ENCODE peak calls at places on chromosomes 12 and 14, in five cellular contexts. Y is foreskin fibroblast, W is IMR-90, D is fibroblast of lung, J is psoas muscle. H is an unnamed sample.

GRCh38 chr14:23175823-23176222 is 7.6 kb downstream of the SLC7A8 start:
- DNase-seq in Y (peak; percentile 72), W (peak; percentile 20), D (peak; percentile 36), J (no peak), H (no peak)

GRCh38 chr12:15757553-15758255 is 31.5 kb downstream of the EPS8 start:
- DNase-seq in Y (peak; percentile 94), W (peak; percentile 92), D (peak; percentile 77), J (no peak), H (peak; percentile 89)

GRCh38 chr12:168201-168600 is 45.8 kb downstream of the SLC6A12 start:
- DNase-seq in Y (no peak), W (no peak), D (no peak), J (no peak), H (no peak)

GRCh38 chr14:54815531-54815930 is 87.1 kb downstream of the GCH1 start:
- DNase-seq in Y (no peak), W (no peak), D (no peak), J (no peak), H (no peak)

GRCh38 chr12:126384029-126384564 is 1318.9 kb downstream of the AACS start:
- DNase-seq in Y (no peak), W (no peak), D (no peak), J (no peak), H (no peak)

GRCh38 chr12:8482446-8483080 is 26.8 kb downstream of the CLEC6A start:
- DNase-seq in Y (no peak), W (no peak), D (no peak), J (no peak), H (no peak)

GRCh38 chr12:117513353-117513752 is 151.9 kb upstream of the NOS1 start:
- DNase-seq in Y (no peak), W (no peak), D (no peak), J (no peak), H (no peak)

GRCh38 chr12:5227722-5228274 is 184.1 kb downstream of the KCNA5 start:
- DNase-seq in Y (no peak), W (no peak), D (no peak), J (no peak), H (no peak)

GRCh38 chr14:53893374-53893773 is 63.3 kb downstream of the BMP4 start:
- DNase-seq in Y (no peak), W (no peak), D (no peak), J (no peak), H (no peak)

GRCh38 chr12:68482660-68483059 is 128.0 kb upstream of the RAP1B start:
- DNase-seq in Y (peak; percentile 24), W (no peak), D (no peak), J (no peak), H (no peak)

GRCh38 chr12:20624718-20625117 is 70.4 kb upstream of the SLCO1C1 start:
- DNase-seq in Y (peak; percentile 44), W (peak; percentile 30), D (peak; percentile 49), J (no peak), H (no peak)

GRCh38 chr12:19107750-19108149 is 21.8 kb upstream of the PLEKHA5 start:
- DNase-seq in Y (no peak), W (no peak), D (no peak), J (no peak), H (no peak)

GRCh38 chr14:65732112-65732511 is 319.6 kb downstream of the FUT8 start:
- DNase-seq in Y (no peak), W (no peak), D (no peak), J (no peak), H (no peak)

GRCh38 chr12:47820631-47821345 is 1.1 kb upstream of the HDAC7 start:
- DNase-seq in Y (peak; percentile 98), W (peak; percentile 95), D (peak; percentile 95), J (peak; percentile 91), H (peak; percentile 94)

GRCh38 chr12:23964812-23965211 is 15.3 kb upstream of the SOX5 start:
- DNase-seq in Y (no peak), W (no peak), D (no peak), J (no peak), H (no peak)

GRCh38 chr14:68636597-68636996 is 156.3 kb downstream of the ZFP36L1 start:
- DNase-seq in Y (no peak), W (no peak), D (no peak), J (no peak), H (no peak)

GRCh38 chr14:101790232-101790631 is 28.7 kb downstream of the PPP2R5C start:
- DNase-seq in Y (no peak), W (no peak), D (no peak), J (no peak), H (no peak)

GRCh38 chr12:75632452-75632851 is 121.0 kb upstream of the KRR1 start:
- DNase-seq in Y (no peak), W (no peak), D (peak; percentile 41), J (no peak), H (no peak)

GRCh38 chr14:105335735-105336476 is 21.4 kb downstream of the PACS2 start:
- DNase-seq in Y (no peak), W (no peak), D (no peak), J (peak; percentile 85), H (no peak)

GRCh38 chr12:26121841-26122680 is 2.8 kb downstream of the BHLHE41 start:
- DNase-seq in Y (peak; percentile 64), W (peak; percentile 34), D (no peak), J (peak; percentile 66), H (no peak)

GRCh38 chr12:122022393-122023338 is 982 bp downstream of the BCL7A start:
- DNase-seq in Y (peak; percentile 56), W (no peak), D (no peak), J (peak; percentile 67), H (no peak)

GRCh38 chr14:68263563-68264350 is 444.2 kb downstream of the RAD51B start:
- DNase-seq in Y (peak; percentile 77), W (peak; percentile 53), D (peak; percentile 80), J (no peak), H (no peak)

GRCh38 chr14:96135285-96135684 is 69.4 kb upstream of the BDKRB2 start:
- DNase-seq in Y (no peak), W (no peak), D (no peak), J (no peak), H (no peak)

GRCh38 chr14:55707365-55707804 is 127.4 kb downstream of the KTN1 start:
- DNase-seq in Y (peak; percentile 70), W (peak; percentile 76), D (peak; percentile 76), J (no peak), H (peak; percentile 16)

GRCh38 chr14:65070710-65071033 is 31.6 kb downstream of the MAX start:
- DNase-seq in Y (no peak), W (peak; percentile 7), D (no peak), J (no peak), H (no peak)

GRCh38 chr12:30753761-30754382 is 879 bp downstream of the CAPRIN2 start:
- DNase-seq in Y (peak; percentile 34), W (peak; percentile 32), D (peak; percentile 43), J (no peak), H (no peak)

GRCh38 chr12:117091758-117092510 is 7.3 kb downstream of the TESC start:
- DNase-seq in Y (no peak), W (no peak), D (no peak), J (no peak), H (no peak)

GRCh38 chr12:32151081-32151480 is 44.4 kb downstream of the BICD1 start:
- DNase-seq in Y (no peak), W (no peak), D (no peak), J (no peak), H (no peak)

GRCh38 chr14:74510955-74511354 is 17.4 kb downstream of the ISCA2 start:
- DNase-seq in Y (peak; percentile 94), W (peak; percentile 81), D (peak; percentile 73), J (peak; percentile 30), H (peak; percentile 65)

DNA sequence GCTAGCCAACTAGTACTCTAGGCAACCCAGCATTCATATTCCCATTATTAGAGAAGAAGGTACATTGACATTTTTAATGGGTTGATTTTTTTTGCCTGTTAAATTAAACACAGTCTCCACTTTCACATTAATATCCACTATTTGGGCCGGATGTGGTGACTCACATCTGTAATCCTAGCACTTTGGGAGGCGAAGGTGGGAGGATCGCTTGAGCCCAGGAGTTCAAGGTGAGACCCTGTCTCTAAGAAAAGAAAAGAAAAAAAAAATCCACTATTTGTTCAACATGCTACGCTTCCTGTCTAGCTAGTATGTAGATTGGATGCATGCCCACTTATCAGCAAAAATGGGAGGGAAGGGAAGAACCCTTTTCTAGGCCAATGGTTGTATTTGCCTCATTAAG is 7.1 kb upstream of the CRADD start:
- DNase-seq in Y (no peak), W (no peak), D (no peak), J (no peak), H (no peak)
- H3K4me3 ChIP-seq in Y (no peak overlapping the region), W (no peak overlapping the region), D (no peak overlapping the region), J (no peak overlapping the region), H (no peak overlapping the region)

DNA sequence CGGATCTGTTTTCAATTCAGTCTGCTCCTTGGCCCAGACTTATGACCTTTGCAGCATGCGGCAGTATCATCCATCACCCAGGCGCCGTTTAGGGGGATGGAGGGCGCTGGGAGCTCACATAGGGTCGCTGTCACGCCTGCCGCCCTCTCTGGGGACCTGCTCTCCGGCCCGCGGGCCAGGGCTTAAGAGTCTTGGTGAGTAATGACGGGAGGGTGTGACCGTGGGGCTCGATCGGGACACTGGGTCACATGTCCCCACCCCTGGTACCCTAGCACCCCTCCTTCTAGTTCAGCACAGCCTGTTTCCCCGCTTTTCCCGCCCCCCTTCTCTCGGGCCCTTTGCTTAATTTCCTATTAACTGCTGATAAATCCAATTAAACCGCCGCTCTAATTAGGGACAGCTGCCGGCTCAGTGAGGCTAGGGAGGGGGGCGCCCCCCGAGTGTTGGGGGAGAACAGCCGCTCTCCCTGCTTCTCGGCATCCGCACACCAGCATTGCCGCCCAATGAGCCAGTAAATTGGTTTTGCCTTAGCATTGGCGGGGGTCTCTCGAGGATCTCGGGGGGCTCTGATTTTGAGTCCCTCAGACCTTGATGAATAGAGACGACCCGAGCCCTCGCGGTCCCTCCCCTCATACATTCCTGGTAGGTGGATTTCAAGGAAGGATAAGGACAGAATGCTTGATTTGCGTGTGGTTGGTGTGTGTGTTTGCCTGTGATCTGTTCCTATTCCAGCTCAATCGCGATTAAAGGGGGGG is 9.3 kb downstream of the STAC3 start:
- DNase-seq in Y (no peak), W (no peak), D (no peak), J (peak; percentile 67), H (no peak)
- H3K4me3 ChIP-seq in Y (peak overlapping the region; percentile 56), W (no peak overlapping the region), D (no peak overlapping the region), J (peak overlapping the region; percentile 12), H (peak overlapping the region; percentile 63)

GRCh38 chr14:106619618-106620017 is 1093.2 kb downstream of the TMEM121 start:
- DNase-seq in Y (no peak), W (no peak), D (no peak), J (no peak), H (no peak)
- H3K4me3 ChIP-seq in Y (no peak overlapping the region), W (no peak overlapping the region), D (no peak overlapping the region), J (no peak overlapping the region), H (no peak overlapping the region)

GRCh38 chr12:69698769-69699540 is at the start of gene BEST3:
- DNase-seq in Y (no peak), W (no peak), D (no peak), J (peak; percentile 75), H (no peak)
- H3K4me3 ChIP-seq in Y (no peak within 1 kb of the TSS), W (no peak within 1 kb of the TSS), D (no peak within 1 kb of the TSS), J (peak within 1 kb of the TSS; percentile 66), H (no peak within 1 kb of the TSS)